ENCODE peak calls at places on chromosomes 4 and X, in five cellular contexts. W is GM12878, E is NT2/D1, P is HepG2, N is H1. B is an unnamed sample.

GRCh38 chr4:76896731-76897521 is 1.0 kb downstream of the SOWAHB start:
- DNase-seq in P (no peak), N (no peak), E (no peak), W (no peak), B (peak)

GRCh38 chr4:112947616-112948015 is 101.8 kb upstream of the ANK2 start:
- DNase-seq in W (no peak), P (no peak), N (no peak), E (no peak), B (no peak)

GRCh38 chr4:184851200-184851541 is 25.4 kb upstream of the ACSL1 start:
- DNase-seq in W (peak), P (no peak), E (no peak), N (no peak), B (no peak)

GRCh38 chr4:78059524-78059889 is 2.4 kb downstream of the FRAS1 start:
- DNase-seq in N (peak), E (peak), W (no peak), P (peak), B (peak)

GRCh38 chrX:17067534-17067933 is 121.1 kb downstream of the REPS2 start:
- DNase-seq in P (no peak), N (no peak), W (no peak), E (no peak), B (no peak)

GRCh38 chr4:16205298-16206164 is 20.7 kb downstream of the TAPT1 start:
- DNase-seq in P (peak), W (no peak), N (no peak), E (no peak), B (peak)

GRCh38 chrX:147950352-147950751 is 30.8 kb upstream of the FMR1NB start:
- DNase-seq in W (no peak), E (no peak), P (peak), N (no peak), B (no peak)

GRCh38 chrX:93985621-93986020 is 311.6 kb downstream of the FAM133A start:
- DNase-seq in W (no peak), P (no peak), N (no peak), E (no peak), B (no peak)

GRCh38 chrX:82676386-82676785 is 831.7 kb upstream of the POU3F4 start:
- DNase-seq in P (no peak), E (no peak), W (no peak), N (no peak), B (no peak)

GRCh38 chr4:28209371-28209924 is 1348.8 kb downstream of the STIM2 start:
- DNase-seq in E (no peak), W (no peak), P (no peak), N (no peak), B (no peak)

DNA sequence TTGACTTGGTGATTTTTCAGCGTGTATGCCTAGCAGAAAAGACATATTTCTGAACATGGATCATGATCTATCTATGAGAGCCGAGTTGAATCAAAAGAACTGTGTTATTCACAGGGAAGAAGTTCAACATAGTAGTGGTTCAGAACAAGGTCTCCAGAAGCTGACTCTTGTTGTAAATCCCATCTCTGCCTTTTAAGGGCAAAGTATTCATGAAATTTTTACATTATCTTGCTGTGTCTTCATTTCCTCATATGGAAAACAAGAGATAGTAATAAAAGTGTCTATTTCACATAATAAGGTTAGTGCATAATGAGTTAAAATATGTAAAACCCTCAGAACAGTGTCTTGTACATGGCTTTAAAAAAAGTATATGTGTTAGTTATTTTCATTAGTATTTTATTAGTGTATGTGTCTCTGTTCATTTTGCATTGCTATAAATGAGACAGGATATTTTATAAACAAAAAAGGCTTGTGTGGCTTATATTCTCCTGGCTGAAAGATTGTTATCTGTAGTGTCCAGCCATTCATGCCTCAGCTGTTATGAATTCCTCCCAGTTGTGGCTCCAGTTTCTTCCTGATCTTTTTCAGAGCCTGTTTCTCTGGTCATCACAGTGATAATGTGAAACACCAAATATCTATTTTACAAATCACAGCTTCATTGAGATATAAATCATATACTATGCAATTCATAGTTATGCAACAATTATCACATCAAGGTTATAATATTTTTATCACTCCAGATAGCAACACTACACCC is 1351.3 kb downstream of the STIM2 start:
- DNase-seq in E (no peak), N (no peak), W (no peak), P (no peak), B (no peak)
- TF ChIP-seq SUZ12 in E (no peak), N (no peak), W (no peak), P (no peak), B (no peak)

DNA sequence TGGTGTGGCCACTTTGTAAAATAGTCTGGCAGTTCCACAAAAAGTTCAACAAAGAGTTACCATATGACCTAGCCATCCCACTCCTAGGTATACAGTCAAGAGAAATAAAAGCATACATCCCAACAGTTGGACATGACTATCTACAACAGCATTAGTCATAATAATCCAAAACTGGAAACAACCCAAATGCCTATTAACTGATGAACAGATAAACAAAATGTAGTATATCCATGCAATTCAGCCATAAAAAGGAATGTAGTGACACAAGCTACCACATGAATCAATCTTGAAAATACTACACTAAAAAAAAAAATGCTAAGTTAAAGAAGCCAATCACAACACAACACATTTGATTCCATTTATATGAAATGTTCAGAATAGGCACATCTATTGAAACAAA is 16.1 kb downstream of the MED14 start:
- DNase-seq in N (no peak), E (no peak), P (no peak), W (no peak), B (no peak)
- TF ChIP-seq SUZ12 in N (no peak), E (no peak), P (no peak), W (no peak), B (no peak)

GRCh38 chrX:119325456-119325855 is 73.7 kb upstream of the SLC25A43 start:
- DNase-seq in P (no peak), E (peak), N (no peak), W (no peak), B (no peak)
- TF ChIP-seq SUZ12 in P (no peak), E (no peak), N (no peak), W (no peak), B (no peak)

GRCh38 chr4:7477695-7478094 is 43.0 kb upstream of the PSAPL1 start:
- DNase-seq in N (no peak), W (no peak), P (no peak), E (no peak), B (no peak)

GRCh38 chr4:7480423-7480822 is 45.7 kb upstream of the PSAPL1 start:
- DNase-seq in P (no peak), E (no peak), N (no peak), W (no peak), B (no peak)

GRCh38 chr4:7478665-7479064 is 43.9 kb upstream of the PSAPL1 start:
- DNase-seq in N (no peak), E (no peak), P (no peak), W (no peak), B (no peak)

GRCh38 chr4:7485096-7485495 is 50.4 kb upstream of the PSAPL1 start:
- DNase-seq in W (no peak), N (no peak), E (no peak), P (no peak), B (no peak)

DNA sequence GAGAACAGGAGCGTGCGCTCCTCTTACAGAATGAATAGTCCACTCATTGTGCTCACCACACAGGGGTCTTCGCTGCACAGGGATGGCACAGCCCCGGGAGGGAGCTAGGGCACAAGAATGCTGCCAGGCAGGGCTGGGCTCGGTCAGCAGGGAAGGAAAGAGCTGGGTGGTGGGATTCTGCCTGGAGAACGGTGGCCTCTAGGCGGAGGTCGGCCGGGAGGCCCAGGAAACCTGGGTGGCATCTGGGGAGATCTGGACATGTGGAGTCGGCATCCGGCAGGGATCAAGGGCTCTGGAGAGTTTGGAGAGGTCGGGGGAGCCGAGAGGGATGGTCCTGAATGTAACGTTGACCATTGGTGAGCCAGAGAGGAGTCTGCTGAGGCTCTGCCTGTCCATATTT is 46.5 kb upstream of the PSAPL1 start:
- DNase-seq in W (no peak), P (no peak), E (no peak), N (no peak), B (no peak)
- TF ChIP-seq SUZ12 in W (no peak), P (no peak), E (no peak), N (no peak), B (no peak)

DNA sequence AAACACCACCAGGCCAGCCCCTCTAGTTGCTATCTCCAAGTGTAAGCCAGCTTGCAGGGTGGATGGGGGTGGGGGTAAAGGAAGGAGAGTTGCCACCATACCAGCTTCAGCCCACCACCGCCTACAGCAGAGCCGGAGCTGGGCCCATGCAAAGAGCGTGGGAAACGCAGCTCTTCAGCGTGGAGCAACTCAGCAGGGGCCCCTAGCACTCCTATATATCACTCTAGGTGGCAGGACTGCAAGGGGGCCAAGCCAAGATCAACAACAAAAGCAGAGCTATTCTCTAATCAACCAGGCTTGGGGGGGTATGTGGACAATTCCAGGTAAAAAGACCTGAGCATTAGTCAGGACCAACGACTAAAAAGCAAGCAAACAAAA is 35.5 kb upstream of the IQSEC2 start:
- DNase-seq in N (no peak), E (no peak), W (no peak), P (no peak), B (no peak)
- TF ChIP-seq SUZ12 in N (no peak), E (no peak), W (no peak), P (no peak), B (no peak)